ENCODE peak calls at places on chromosomes 4 and X, in four cellular contexts. X is choroid plexus epithelial cell, C is ovary, O is cardiac fibroblast. W is an unnamed sample.
A peak's percentile ranks its signal among the peaks of the same experiment; 100 is the strongest.

GRCh38 chrX:12874599-12874998 is 7.7 kb downstream of the TLR7 start:
- DNase-seq in X (no peak), C (no peak), O (no peak), W (no peak)

GRCh38 chr4:95469617-95470016 is 79.2 kb downstream of the UNC5C start:
- DNase-seq in X (no peak), C (no peak), O (no peak), W (no peak)

GRCh38 chr4:146585761-146586333 is 52.8 kb upstream of the POU4F2 start:
- DNase-seq in X (peak; percentile 78), C (no peak), O (peak; percentile 78), W (peak; percentile 80)

GRCh38 chrX:84064164-84064563 is 123.8 kb downstream of the RPS6KA6 start:
- DNase-seq in X (peak; percentile 31), C (no peak), O (peak; percentile 55), W (peak; percentile 5)

GRCh38 chrX:10482262-10482661 is 138.1 kb downstream of the MID1 start:
- DNase-seq in X (no peak), C (no peak), O (peak; percentile 66), W (no peak)

GRCh38 chr4:114386637-114387233 is 211.9 kb upstream of the UGT8 start:
- DNase-seq in X (peak; percentile 70), C (no peak), O (peak; percentile 69), W (peak; percentile 56)

GRCh38 chr4:3531306-3531886 is 826 bp downstream of the LRPAP1 start:
- DNase-seq in X (peak; percentile 17), C (no peak), O (peak; percentile 13), W (peak; percentile 16)

GRCh38 chrX:68988865-68989264 is 160.0 kb downstream of the EFNB1 start:
- DNase-seq in X (no peak), C (no peak), O (no peak), W (no peak)

GRCh38 chr4:139887962-139888735 is 222.5 kb downstream of the MGST2 start:
- DNase-seq in X (no peak), C (no peak), O (peak; percentile 20), W (peak; percentile 84)

GRCh38 chr4:40856836-40857362 is 107.1 kb downstream of the NSUN7 start:
- DNase-seq in X (peak; percentile 61), C (peak; percentile 83), O (peak; percentile 11), W (no peak)

GRCh38 chr4:143617994-143618679 is 82.3 kb downstream of the FREM3 start:
- DNase-seq in X (no peak), C (no peak), O (peak; percentile 14), W (peak; percentile 33)

GRCh38 chrX:145716226-145716625 is 101.4 kb upstream of the SLITRK2 start:
- DNase-seq in X (no peak), C (no peak), O (no peak), W (no peak)

GRCh38 chr4:26839534-26839951 is 21.1 kb upstream of the STIM2 start:
- DNase-seq in X (no peak), C (no peak), O (no peak), W (peak; percentile 86)

GRCh38 chrX:20211261-20211786 is 55.4 kb downstream of the RPS6KA3 start:
- DNase-seq in X (no peak), C (no peak), O (no peak), W (no peak)

GRCh38 chr4:6689506-6689960 is 4.1 kb upstream of the S100P start:
- DNase-seq in X (no peak), C (no peak), O (no peak), W (no peak)

GRCh38 chr4:128630881-128631280 is 178.6 kb upstream of the JADE1 start:
- DNase-seq in X (peak; percentile 69), C (no peak), O (no peak), W (no peak)

GRCh38 chrX:152821145-152821765 is 9.3 kb downstream of the CETN2 start:
- DNase-seq in X (peak; percentile 48), C (no peak), O (peak; percentile 51), W (peak; percentile 54)

GRCh38 chrX:38817004-38817703 is 15.9 kb downstream of the MID1IP1 start:
- DNase-seq in X (peak; percentile 57), C (peak; percentile 74), O (peak; percentile 43), W (peak; percentile 27)

GRCh38 chrX:9147631-9148189 is 113.8 kb upstream of the FAM9B start:
- DNase-seq in X (no peak), C (no peak), O (no peak), W (no peak)

GRCh38 chr4:68874507-68874906 is 58.7 kb downstream of the UGT2B10 start:
- DNase-seq in X (no peak), C (no peak), O (no peak), W (no peak)

GRCh38 chr4:27132497-27132896 is 271.9 kb downstream of the STIM2 start:
- DNase-seq in X (no peak), C (no peak), O (no peak), W (no peak)

GRCh38 chr4:182916483-182917181 is 554 bp downstream of the DCTD start:
- DNase-seq in X (peak; percentile 74), C (peak; percentile 68), O (peak; percentile 72), W (peak; percentile 55)

GRCh38 chr4:142480244-142480643 is 365.9 kb downstream of the INPP4B start:
- DNase-seq in X (peak; percentile 47), C (no peak), O (peak; percentile 59), W (peak; percentile 30)

GRCh38 chr4:98113005-98113404 is 30.3 kb downstream of the STPG2 start:
- DNase-seq in X (peak; percentile 65), C (no peak), O (peak; percentile 43), W (peak; percentile 38)

GRCh38 chr4:40731792-40732245 is 17.9 kb upstream of the NSUN7 start:
- DNase-seq in X (no peak), C (peak; percentile 33), O (no peak), W (no peak)

GRCh38 chrX:10165580-10166247 is 8.9 kb downstream of the CLCN4 start:
- DNase-seq in X (no peak), C (no peak), O (no peak), W (no peak)

DNA sequence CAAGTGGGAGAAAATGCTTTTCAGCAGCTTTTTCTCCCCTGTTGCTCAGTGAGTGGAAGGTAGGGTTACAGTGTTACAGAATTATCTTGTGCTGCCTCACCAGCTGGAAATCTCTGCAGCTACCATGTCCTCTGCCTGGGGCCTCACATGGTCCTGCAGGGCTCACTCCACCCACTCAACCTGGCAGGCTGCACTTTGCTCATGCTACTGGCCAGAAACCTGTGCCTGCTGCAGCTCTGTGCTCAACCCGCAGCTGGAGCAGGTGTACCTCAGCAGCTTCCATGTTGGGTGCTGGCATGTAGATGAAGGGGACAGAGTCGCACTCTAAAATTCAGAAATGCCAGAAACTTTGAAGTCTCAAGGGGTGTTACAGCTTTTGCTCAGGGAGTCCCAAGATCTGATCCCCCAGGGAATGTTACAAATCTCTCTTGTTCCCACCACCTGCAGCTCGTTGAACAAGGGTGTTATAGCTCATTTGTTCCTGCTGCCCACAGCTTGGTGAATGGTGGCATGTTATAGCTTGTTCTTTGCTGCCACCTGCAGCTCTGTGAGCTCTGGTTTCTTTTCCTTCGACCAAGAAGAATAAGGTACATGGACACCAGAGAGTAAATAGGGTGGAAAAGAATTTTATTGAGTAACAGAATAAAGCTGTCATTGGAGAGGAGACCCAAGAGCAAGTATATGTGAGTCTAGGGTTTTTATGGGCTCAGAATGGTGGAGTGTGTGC is 845.8 kb downstream of the TECRL start:
- DNase-seq in X (no peak), C (no peak), O (no peak), W (peak; percentile 41)
- TF ChIP-seq CTCF in X (no peak), C (no peak), O (no peak), W (no peak)

GRCh38 chrX:107542500-107542899 is 85.8 kb upstream of the PRPS1 start:
- DNase-seq in X (peak; percentile 46), C (no peak), O (peak; percentile 21), W (peak; percentile 22)
- TF ChIP-seq CTCF in X (peak; percentile 42), C (no peak), O (peak; percentile 8), W (no peak)

DNA sequence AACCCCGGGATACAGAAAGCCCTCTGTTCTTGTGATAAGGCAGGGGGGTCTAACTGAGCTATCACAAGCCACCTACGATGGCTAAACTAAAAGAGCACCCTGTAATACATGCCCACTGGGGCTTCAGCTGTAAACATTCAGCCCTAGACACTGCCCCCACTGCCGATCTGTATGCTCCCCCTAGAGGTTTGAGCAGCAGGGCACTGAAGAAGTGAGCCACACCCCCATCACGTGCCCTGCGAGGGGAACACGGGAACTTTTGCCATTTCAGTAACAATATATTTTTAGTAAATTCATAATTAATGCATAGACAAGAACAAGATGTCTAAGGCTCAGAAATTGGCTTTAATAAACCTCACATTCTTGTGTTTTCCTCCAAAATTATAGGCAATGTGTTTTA is 235.2 kb upstream of the SFRP2 start:
- DNase-seq in X (peak; percentile 13), C (no peak), O (peak; percentile 22), W (no peak)
- TF ChIP-seq CTCF in X (peak; percentile 52), C (no peak), O (peak; percentile 25), W (no peak)

GRCh38 chr4:125334936-125335335 is 20.2 kb downstream of the FAT4 start:
- DNase-seq in X (no peak), C (no peak), O (no peak), W (no peak)
- TF ChIP-seq CTCF in X (no peak), C (no peak), O (no peak), W (no peak)

GRCh38 chr4:39713691-39714090 is 15.8 kb downstream of the UBE2K start:
- DNase-seq in X (peak; percentile 81), C (no peak), O (peak; percentile 74), W (no peak)
- TF ChIP-seq CTCF in X (no peak), C (no peak), O (no peak), W (no peak)